ENCODE peak calls at places on chromosomes 1 and 21, in four cellular contexts. One of them, this sample, is unnamed.

GRCh38 chr1:235078927-235079381 is 49.7 kb downstream of the TOMM20 start:
- DNase-seq in NCI-H1417: no peak
- DNase-seq in foreskin fibroblast: peak
- DNase-seq in progenitor cell of endocrine pancreas: no peak
- DNase-seq in this sample: no peak

GRCh38 chr1:206633708-206634121 is 1.6 kb upstream of the DYRK3 start:
- DNase-seq in progenitor cell of endocrine pancreas: no peak
- DNase-seq in NCI-H1417: no peak
- DNase-seq in foreskin fibroblast: peak
- DNase-seq in this sample: no peak

GRCh38 chr1:205391386-205391785 is 30.5 kb downstream of the LEMD1 start:
- DNase-seq in foreskin fibroblast: no peak
- DNase-seq in NCI-H1417: no peak
- DNase-seq in progenitor cell of endocrine pancreas: no peak
- DNase-seq in this sample: no peak

GRCh38 chr1:6359568-6360496 is 33.7 kb downstream of the ACOT7 start:
- DNase-seq in foreskin fibroblast: peak
- DNase-seq in progenitor cell of endocrine pancreas: no peak
- DNase-seq in NCI-H1417: no peak
- DNase-seq in this sample: no peak

GRCh38 chr1:151968058-151968457 is 25.6 kb downstream of the S100A10 start:
- DNase-seq in progenitor cell of endocrine pancreas: no peak
- DNase-seq in NCI-H1417: peak
- DNase-seq in foreskin fibroblast: peak
- DNase-seq in this sample: no peak

GRCh38 chr1:109040627-109041613 is 982 bp downstream of the WDR47 start:
- DNase-seq in NCI-H1417: peak
- DNase-seq in foreskin fibroblast: peak
- DNase-seq in progenitor cell of endocrine pancreas: peak
- DNase-seq in this sample: peak

GRCh38 chr21:35342440-35342839 is 293.3 kb upstream of the RUNX1 start:
- DNase-seq in NCI-H1417: no peak
- DNase-seq in foreskin fibroblast: no peak
- DNase-seq in progenitor cell of endocrine pancreas: no peak
- DNase-seq in this sample: no peak

GRCh38 chr1:162248854-162249535 is 127.7 kb downstream of the SPATA46 start:
- DNase-seq in foreskin fibroblast: no peak
- DNase-seq in NCI-H1417: peak
- DNase-seq in progenitor cell of endocrine pancreas: no peak
- DNase-seq in this sample: peak

GRCh38 chr1:205365945-205366463 is 9.3 kb upstream of the KLHDC8A start:
- DNase-seq in NCI-H1417: peak
- DNase-seq in progenitor cell of endocrine pancreas: no peak
- DNase-seq in foreskin fibroblast: no peak
- DNase-seq in this sample: peak

GRCh38 chr1:9129391-9130041 is 614 bp upstream of the GPR157 start:
- DNase-seq in progenitor cell of endocrine pancreas: peak
- DNase-seq in NCI-H1417: peak
- DNase-seq in foreskin fibroblast: peak
- DNase-seq in this sample: no peak

GRCh38 chr1:36894824-36895223 is 139.5 kb downstream of the GRIK3 start:
- DNase-seq in foreskin fibroblast: no peak
- DNase-seq in progenitor cell of endocrine pancreas: no peak
- DNase-seq in NCI-H1417: no peak
- DNase-seq in this sample: no peak

GRCh38 chr1:14778882-14779594 is 180.6 kb downstream of the KAZN start:
- DNase-seq in progenitor cell of endocrine pancreas: peak
- DNase-seq in NCI-H1417: peak
- DNase-seq in foreskin fibroblast: peak
- DNase-seq in this sample: peak

GRCh38 chr1:113396585-113396984 is 6.3 kb downstream of the MAGI3 start:
- DNase-seq in NCI-H1417: no peak
- DNase-seq in foreskin fibroblast: peak
- DNase-seq in progenitor cell of endocrine pancreas: no peak
- DNase-seq in this sample: no peak